ENCODE peak calls at places on chromosomes 4 and X, in nine cellular contexts. L is endodermal cell; F is adrenal gland; M is body of pancreas; X is CD8-positive, alpha-beta T cell; J is tibial artery; H is left ventricle myocardium inferior; D is right atrium auricular region; Y is MM.1S. S is an unnamed sample. For H3K4me1 and H3K9me3, the result is how much of the 10 kb centered on the place peaks cover.

GRCh38 chr4:73734405-73735070 is 5.8 kb upstream of the CXCL8 start:
- DNase-seq in Y (no peak), D (no peak), H (no peak), L (no peak), F (no peak), X (no peak), J (no peak), M (no peak), S (no peak)

GRCh38 chrX:136954930-136955329 is 74.4 kb upstream of the RBMX start:
- DNase-seq in D (no peak), H (no peak), L (no peak), M (no peak), F (no peak), X (no peak), Y (peak), J (no peak), S (no peak)

GRCh38 chr4:4574792-4575191 is 32.9 kb upstream of the STX18 start:
- DNase-seq in F (peak), L (peak), H (peak), Y (no peak), X (no peak), M (peak), J (peak), D (peak), S (no peak)

GRCh38 chrX:151901821-151902220 is 10.9 kb upstream of the MAGEA4 start:
- DNase-seq in L (no peak), M (no peak), J (no peak), H (no peak), D (no peak), X (no peak), F (no peak), Y (no peak), S (no peak)

GRCh38 chr4:66741081-66741480 is 804.2 kb downstream of the CENPC start:
- DNase-seq in Y (no peak), M (no peak), D (no peak), J (no peak), H (no peak), F (no peak), L (no peak), X (no peak), S (no peak)

GRCh38 chr4:74039065-74039763 is 725 bp upstream of the CXCL3 start:
- DNase-seq in J (no peak), X (no peak), Y (no peak), L (peak), M (no peak), D (no peak), F (no peak), H (no peak), S (no peak)

GRCh38 chr4:8046925-8047541 is 107.4 kb upstream of the AFAP1 start:
- DNase-seq in X (no peak), F (no peak), Y (no peak), H (no peak), D (no peak), L (no peak), J (no peak), M (no peak), S (no peak)

GRCh38 chrX:155132110-155132509 is 60.8 kb downstream of the BRCC3 start:
- DNase-seq in L (no peak), Y (no peak), X (no peak), H (no peak), J (no peak), M (no peak), D (no peak), F (no peak), S (no peak)

GRCh38 chrX:121987163-121987562 is 939.8 kb downstream of the GLUD2 start:
- DNase-seq in M (no peak), Y (no peak), L (no peak), X (no peak), D (no peak), J (no peak), F (no peak), H (no peak), S (no peak)

GRCh38 chr4:114180481-114180880 is 201.0 kb upstream of the ARSJ start:
- DNase-seq in L (peak), J (peak), H (peak), M (peak), D (no peak), Y (no peak), F (peak), X (peak), S (no peak)

GRCh38 chr4:7186081-7186480 is 6.3 kb upstream of the SORCS2 start:
- DNase-seq in L (peak), X (no peak), J (peak), F (no peak), Y (no peak), M (no peak), D (no peak), H (no peak), S (no peak)

GRCh38 chrX:93454509-93454908 is 218.9 kb downstream of the NAP1L3 start:
- DNase-seq in M (no peak), X (no peak), D (no peak), F (no peak), H (no peak), Y (no peak), J (no peak), L (no peak), S (no peak)

GRCh38 chr4:130147618-130148017 is 1051.7 kb downstream of the C4orf33 start:
- DNase-seq in L (peak), F (no peak), D (no peak), X (no peak), H (no peak), M (no peak), J (no peak), Y (no peak), S (no peak)

GRCh38 chr4:137370206-137370633 is 162.1 kb downstream of the PCDH18 start:
- DNase-seq in H (no peak), J (no peak), D (no peak), M (no peak), Y (no peak), X (no peak), L (no peak), F (no peak), S (no peak)

GRCh38 chr4:165343353-165344191 is 16.1 kb downstream of the MSMO1 start:
- DNase-seq in H (no peak), F (peak), D (no peak), J (no peak), X (no peak), L (peak), M (no peak), Y (peak), S (no peak)

GRCh38 chr4:110735691-110736090 is 112.8 kb upstream of the PITX2 start:
- DNase-seq in Y (no peak), H (no peak), X (no peak), J (no peak), D (no peak), L (no peak), F (peak), M (no peak), S (no peak)

GRCh38 chr4:183955666-183956065 is 50.6 kb downstream of the STOX2 start:
- DNase-seq in D (no peak), L (no peak), H (no peak), Y (no peak), J (no peak), X (no peak), M (no peak), F (no peak), S (no peak)

GRCh38 chr4:176781739-176782100 is 11.0 kb downstream of the VEGFC start:
- DNase-seq in J (no peak), D (no peak), F (no peak), H (no peak), Y (no peak), L (no peak), M (no peak), X (no peak), S (no peak)

GRCh38 chrX:37781808-37782207 is 1.9 kb downstream of the CYBB start:
- DNase-seq in H (no peak), F (no peak), J (no peak), M (no peak), L (no peak), X (no peak), D (no peak), Y (no peak), S (no peak)

GRCh38 chr4:98749206-98749605 is 90.8 kb upstream of the TSPAN5 start:
- DNase-seq in J (no peak), H (no peak), L (no peak), X (no peak), D (no peak), M (no peak), Y (no peak), F (no peak), S (no peak)

GRCh38 chr4:20237894-20238537 is 13.7 kb upstream of the SLIT2 start:
- DNase-seq in D (no peak), L (no peak), J (no peak), M (no peak), F (no peak), H (no peak), X (no peak), Y (no peak), S (no peak)

GRCh38 chr4:171022698-171023378 is 790.4 kb upstream of the GALNTL6 start:
- DNase-seq in F (no peak), L (no peak), H (no peak), J (no peak), M (no peak), Y (no peak), X (no peak), D (no peak), S (no peak)

GRCh38 chrX:4655743-4656142 is 942.3 kb upstream of the PRKX start:
- DNase-seq in H (no peak), M (peak), F (no peak), X (no peak), D (no peak), L (no peak), J (no peak), Y (no peak), S (no peak)

GRCh38 chrX:130173190-130173895 is 1.6 kb downstream of the RAB33A start:
- DNase-seq in D (peak), J (peak), L (no peak), F (peak), X (no peak), Y (peak), M (no peak), H (peak), S (no peak)

GRCh38 chrX:80747832-80748231 is 61.8 kb downstream of the BRWD3 start:
- DNase-seq in H (no peak), D (no peak), M (no peak), J (no peak), Y (no peak), L (no peak), F (no peak), X (no peak), S (no peak)

GRCh38 chrX:129793604-129794191 is 13.9 kb downstream of the SASH3 start:
- DNase-seq in X (no peak), J (no peak), F (no peak), Y (no peak), L (no peak), D (no peak), H (no peak), M (no peak), S (no peak)

GRCh38 chrX:24965400-24965799 is 50.4 kb downstream of the ARX start:
- DNase-seq in H (no peak), M (no peak), F (no peak), Y (no peak), L (no peak), J (no peak), D (no peak), X (no peak), S (no peak)

GRCh38 chr4:1902243-1902642 is 31.1 kb downstream of the NSD2 start:
- DNase-seq in H (no peak), Y (no peak), D (no peak), L (no peak), F (no peak), X (no peak), J (no peak), M (no peak), S (no peak)

GRCh38 chr4:54187148-54187547 is 41.9 kb upstream of the PDGFRA start:
- DNase-seq in F (peak), D (peak), M (no peak), X (no peak), J (peak), H (peak), Y (no peak), L (no peak), S (no peak)

GRCh38 chrX:106935175-106935574 is 15.0 kb downstream of the CLDN2 start:
- DNase-seq in L (no peak), H (no peak), D (no peak), X (no peak), M (no peak), J (no peak), Y (no peak), F (no peak), S (no peak)

GRCh38 chrX:106932492-106932923 is 12.3 kb downstream of the CLDN2 start:
- DNase-seq in J (no peak), F (peak), Y (no peak), H (no peak), X (no peak), D (no peak), L (no peak), M (no peak), S (no peak)

GRCh38 chrX:106931831-106932491 is 11.8 kb downstream of the CLDN2 start:
- DNase-seq in L (no peak), F (no peak), D (no peak), H (no peak), J (no peak), X (no peak), M (no peak), Y (no peak), S (no peak)

GRCh38 chrX:106933538-106933961 is 13.3 kb downstream of the CLDN2 start:
- DNase-seq in D (no peak), F (peak), H (peak), J (peak), Y (no peak), X (no peak), M (peak), L (peak), S (no peak)

DNA sequence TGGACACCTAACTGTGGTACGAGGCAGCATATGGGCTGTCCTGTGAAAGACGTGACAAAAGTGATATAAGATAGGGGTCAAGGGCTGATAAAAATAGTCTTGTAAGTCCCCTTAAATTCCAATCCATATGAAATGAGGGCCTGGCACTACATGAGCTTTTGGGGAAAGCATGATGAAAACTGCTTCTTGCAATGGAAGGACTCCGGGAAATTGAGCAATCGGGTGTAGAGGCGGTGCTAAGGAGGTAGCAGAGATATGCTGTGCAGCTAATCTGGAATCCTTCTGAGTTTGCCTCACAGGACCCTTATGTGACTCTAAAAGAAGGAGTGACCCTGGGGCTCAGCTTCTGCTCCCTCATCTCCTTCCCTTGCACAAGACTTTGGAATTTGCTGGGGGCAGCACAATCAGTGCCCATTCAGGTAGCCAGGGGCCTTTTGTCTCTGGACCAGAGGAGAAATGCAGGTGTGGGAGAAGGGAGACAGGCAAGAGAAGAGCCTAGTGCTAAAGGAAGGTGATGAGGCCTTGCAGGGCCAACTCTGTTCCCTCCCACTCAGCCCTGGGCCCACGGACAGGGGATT is 12.8 kb downstream of the CLDN2 start:
- DNase-seq in Y (no peak), J (peak), F (peak), D (no peak), X (no peak), L (no peak), H (no peak), M (no peak), S (no peak)
- H3K4me1 ChIP-seq in Y (under half), J (under half), F (under half), D (under half), X (under half), L (under half), H (under half), M (under half), S (under half)

GRCh38 chr4:25308266-25308665 is 4.3 kb upstream of the ZCCHC4 start:
- DNase-seq in J (no peak), Y (no peak), M (no peak), H (no peak), D (no peak), F (no peak), L (no peak), X (no peak), S (no peak)
- H3K27ac ChIP-seq in J (no peak), Y (no peak), M (no peak), H (no peak), D (no peak), F (no peak), L (no peak), X (no peak), S (no peak)

GRCh38 chr4:35539404-35540055 is 704.8 kb downstream of the ARAP2 start:
- DNase-seq in X (no peak), F (no peak), H (no peak), Y (no peak), J (no peak), D (no peak), L (no peak), M (no peak), S (no peak)

GRCh38 chr4:35538807-35539206 is 705.5 kb downstream of the ARAP2 start:
- DNase-seq in Y (no peak), X (no peak), L (no peak), H (no peak), F (no peak), J (no peak), D (no peak), M (no peak), S (no peak)

GRCh38 chr4:35541146-35541887 is 703.0 kb downstream of the ARAP2 start:
- DNase-seq in X (no peak), D (no peak), H (no peak), F (no peak), L (peak), M (no peak), Y (no peak), J (no peak), S (no peak)

DNA sequence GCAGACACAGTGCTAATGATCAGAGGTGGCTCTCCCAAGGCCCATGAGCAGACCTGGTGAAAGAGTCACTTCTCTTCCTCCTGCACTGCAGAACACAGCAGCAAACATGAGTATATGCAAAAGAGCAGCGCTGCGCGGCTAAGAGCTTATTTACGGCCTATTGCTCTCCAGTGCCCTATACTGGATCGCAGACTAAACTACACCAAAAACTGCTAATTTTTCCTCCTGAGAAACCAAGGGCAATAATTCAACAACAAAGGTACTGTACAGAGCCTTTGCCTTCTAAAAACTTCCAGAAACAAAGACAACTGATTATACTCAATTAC is 702.5 kb downstream of the ARAP2 start:
- DNase-seq in L (no peak), Y (peak), H (no peak), F (no peak), M (no peak), J (no peak), X (no peak), D (no peak), S (no peak)
- H3K9me3 ChIP-seq in L (under half), Y (under half), H (under half), F (under half), M (under half), J (under half), X (under half), D (under half), S (under half)

GRCh38 chr4:168636506-168637176 is 139.8 kb downstream of the PALLD start:
- DNase-seq in F (no peak), H (no peak), X (no peak), D (no peak), M (no peak), Y (no peak), J (no peak), L (no peak), S (no peak)
- H3K4me1 ChIP-seq in F (under half), H (half or more), X (under half), D (under half), M (under half), Y (under half), J (under half), L (under half), S (under half)

GRCh38 chrX:13816899-13817298 is at the start of gene GPM6B:
- DNase-seq in X (no peak), F (no peak), D (no peak), L (no peak), H (no peak), M (no peak), Y (no peak), J (no peak), S (no peak)
- H3K27ac ChIP-seq in X (no peak), F (no peak), D (no peak), L (peak), H (no peak), M (no peak), Y (no peak), J (no peak), S (no peak)